ENCODE peak calls at places on chromosomes 7 and 10, in eight cellular contexts. G is activated CD4-positive, alpha-beta T cell treated with anti-CD3 and anti-CD28 coated beads, Interleukin-2, amount 50 U/mL, for 1 hour; P is skeletal muscle cell; O is GM20000; E is naive thymus-derived CD8-positive, alpha-beta T cell; D is stimulated activated CD4-positive, alpha-beta T cell treated with anti-CD3 and anti-CD28 coated beads, Interleukin-1b, Interleukin-23, amount 100 ng/mL, for 4 hours; A is activated CD4-positive, CD25-positive, alpha-beta regulatory T cell; U is bronchial epithelial cell. J is an unnamed sample.
A peak's percentile ranks its signal among the peaks of the same experiment; 100 is the strongest.

GRCh38 chr10:13352519-13352918 is 4.4 kb upstream of the SEPHS1 start:
- DNase-seq in P (no peak), G (no peak), D (no peak), O (peak; percentile 75), A (no peak), U (no peak), E (no peak), J (no peak)

GRCh38 chr10:77472146-77472545 is 165.5 kb downstream of the KCNMA1 start:
- DNase-seq in P (no peak), G (no peak), A (no peak), O (no peak), D (no peak), U (no peak), E (no peak), J (no peak)

GRCh38 chr7:42283553-42283952 is 46.5 kb upstream of the GLI3 start:
- DNase-seq in D (no peak), U (peak; percentile 77), P (no peak), G (no peak), O (no peak), A (no peak), E (no peak), J (no peak)

GRCh38 chr10:120403109-120403508 is 53.9 kb upstream of the PLPP4 start:
- DNase-seq in G (no peak), U (no peak), E (no peak), P (no peak), O (no peak), A (no peak), D (no peak), J (no peak)

GRCh38 chr10:122981066-122981464 is 864 bp downstream of the PSTK start:
- DNase-seq in O (peak; percentile 30), P (peak; percentile 21), A (no peak), D (no peak), U (peak; percentile 36), G (no peak), E (no peak), J (no peak)

GRCh38 chr7:134699021-134699818 is 52.6 kb downstream of the BPGM start:
- DNase-seq in O (no peak), G (no peak), A (no peak), P (no peak), U (no peak), D (no peak), E (no peak), J (no peak)

GRCh38 chr7:156172638-156173037 is 360.4 kb upstream of the SHH start:
- DNase-seq in A (no peak), D (no peak), P (no peak), O (no peak), U (no peak), E (no peak), G (no peak), J (no peak)

GRCh38 chr7:50781371-50781770 is 1.3 kb downstream of the GRB10 start:
- DNase-seq in P (no peak), A (no peak), D (peak; percentile 27), O (no peak), U (no peak), G (no peak), E (peak; percentile 58), J (no peak)

GRCh38 chr7:159030490-159031134 is 114.1 kb downstream of the VIPR2 start:
- DNase-seq in G (no peak), P (no peak), O (peak; percentile 75), U (no peak), A (no peak), E (no peak), D (no peak), J (no peak)

GRCh38 chr7:30453859-30454258 is 24.7 kb downstream of the NOD1 start:
- DNase-seq in E (no peak), P (no peak), U (no peak), D (no peak), A (no peak), O (no peak), G (no peak), J (no peak)

GRCh38 chr10:114632869-114633715 is 25.0 kb downstream of the ABLIM1 start:
- DNase-seq in A (no peak), E (no peak), U (peak; percentile 74), P (peak; percentile 77), D (no peak), G (no peak), O (peak; percentile 41), J (no peak)

GRCh38 chr10:52652431-52653220 is 120.0 kb downstream of the MBL2 start:
- DNase-seq in A (no peak), O (no peak), P (no peak), D (no peak), E (no peak), U (no peak), G (no peak), J (no peak)

GRCh38 chr7:70392870-70393269 is 739.1 kb upstream of the GALNT17 start:
- DNase-seq in G (no peak), D (no peak), U (no peak), A (no peak), E (no peak), O (no peak), P (no peak), J (no peak)

GRCh38 chr10:111455776-111456426 is 379.1 kb downstream of the ADRA2A start:
- DNase-seq in P (no peak), D (no peak), G (no peak), E (no peak), A (no peak), O (no peak), U (no peak), J (no peak)

GRCh38 chr10:5666324-5667220 is at the start of gene ASB13:
- DNase-seq in P (no peak), G (peak; percentile 20), U (peak; percentile 13), D (no peak), O (peak; percentile 68), E (peak; percentile 4), A (no peak), J (no peak)